ENCODE peak calls at places on chromosomes 11 and 22, in five cellular contexts. I, C, A, L and V are unnamed samples.

GRCh38 chr22:20750461-20751184 is 23.3 kb upstream of the SERPIND1 start:
- DNase-seq in C (peak), I (peak), A (peak), L (no peak), V (peak)

GRCh38 chr11:66547662-66548009 is 933 bp downstream of the ACTN3 start:
- DNase-seq in A (no peak), C (no peak), I (no peak), L (no peak), V (no peak)

GRCh38 chr11:111347723-111348115 is 31.4 kb downstream of the POU2AF1 start:
- DNase-seq in C (no peak), I (peak), A (peak), L (no peak), V (peak)

GRCh38 chr11:114081641-114082414 is 22.3 kb downstream of the ZBTB16 start:
- DNase-seq in C (no peak), I (no peak), L (no peak), A (no peak), V (no peak)

GRCh38 chr11:11976476-11977187 is 31.8 kb downstream of the DKK3 start:
- DNase-seq in I (no peak), C (no peak), L (no peak), A (peak), V (no peak)

GRCh38 chr22:36244522-36245391 is 5.4 kb upstream of the APOL2 start:
- DNase-seq in L (no peak), C (no peak), I (no peak), A (no peak), V (no peak)

GRCh38 chr11:11519184-11519583 is 102.6 kb downstream of the GALNT18 start:
- DNase-seq in L (no peak), A (no peak), I (no peak), C (no peak), V (no peak)

GRCh38 chr11:46351148-46351547 is 3.9 kb downstream of the DGKZ start:
- DNase-seq in A (no peak), L (no peak), I (no peak), C (no peak), V (no peak)

GRCh38 chr22:46902436-46902835 is 140.0 kb downstream of the TBC1D22A start:
- DNase-seq in A (no peak), C (no peak), I (no peak), L (no peak), V (no peak)

GRCh38 chr11:101346591-101346990 is 217.0 kb upstream of the PGR start:
- DNase-seq in L (no peak), C (no peak), A (peak), I (peak), V (no peak)

GRCh38 chr22:39556970-39557811 is 13.4 kb upstream of the CACNA1I start:
- DNase-seq in A (no peak), C (peak), I (no peak), L (no peak), V (peak)

GRCh38 chr22:39558950-39559349 is 11.6 kb upstream of the CACNA1I start:
- DNase-seq in A (no peak), C (no peak), I (no peak), L (no peak), V (no peak)

GRCh38 chr22:39559456-39560105 is 11.0 kb upstream of the CACNA1I start:
- DNase-seq in L (no peak), A (peak), C (peak), I (no peak), V (no peak)

GRCh38 chr22:39560127-39560526 is 10.4 kb upstream of the CACNA1I start:
- DNase-seq in C (no peak), L (no peak), I (no peak), A (no peak), V (no peak)

GRCh38 chr22:39558254-39558727 is 12.3 kb upstream of the CACNA1I start:
- DNase-seq in L (no peak), A (no peak), I (no peak), C (no peak), V (no peak)
- TF ChIP-seq EZH2 in L (no peak), A (no peak), I (no peak), C (no peak), V (peak)

GRCh38 chr11:6259638-6260019 is at the start of gene CCKBR:
- DNase-seq in I (no peak), A (no peak), L (no peak), C (no peak), V (peak)

GRCh38 chr11:6263664-6264063 is 4.0 kb downstream of the CCKBR start:
- DNase-seq in L (no peak), C (no peak), A (no peak), I (no peak), V (no peak)

GRCh38 chr11:6258571-6258998 is 1.1 kb upstream of the CCKBR start:
- DNase-seq in C (no peak), L (no peak), A (no peak), I (no peak), V (peak)

GRCh38 chr11:6258141-6258540 is 1.5 kb upstream of the CCKBR start:
- DNase-seq in A (no peak), C (no peak), I (no peak), L (no peak), V (no peak)

DNA sequence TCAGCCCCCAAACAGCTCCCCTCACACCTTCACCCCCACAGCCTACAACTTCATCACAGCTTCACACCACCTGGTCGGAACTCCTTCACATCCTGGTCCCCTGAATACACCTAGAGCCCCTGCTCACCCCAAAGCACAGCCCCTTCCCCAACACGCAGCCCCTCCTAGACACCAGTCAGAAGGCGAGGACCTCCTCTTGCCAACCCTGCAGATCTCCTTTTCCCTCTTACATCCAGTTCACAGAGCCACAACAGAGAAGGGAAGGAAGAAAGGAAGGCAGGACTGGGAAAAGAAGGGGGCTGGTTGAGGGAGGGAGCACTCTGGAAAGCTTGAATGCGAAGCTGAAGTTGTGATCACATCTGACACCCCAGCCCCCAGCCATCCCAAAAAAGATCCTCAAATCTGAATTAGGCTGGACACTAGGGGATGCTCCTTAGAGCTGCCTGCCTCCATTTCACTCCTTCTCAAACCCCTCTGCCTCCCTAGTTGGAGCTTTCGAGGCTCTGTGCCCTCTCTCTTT is 629 bp downstream of the CCKBR start:
- DNase-seq in L (no peak), I (no peak), C (no peak), A (no peak), V (no peak)
- TF ChIP-seq EZH2 in L (no peak), I (peak), C (no peak), A (no peak), V (no peak)

GRCh38 chr11:61826930-61827572 is 1.0 kb upstream of the FADS2 start:
- DNase-seq in C (no peak), L (no peak), I (no peak), A (no peak), V (no peak)

GRCh38 chr11:61828629-61829407 is 718 bp downstream of the FADS2 start:
- DNase-seq in L (no peak), I (peak), C (no peak), A (peak), V (peak)

GRCh38 chr11:61829806-61830205 is 1.7 kb downstream of the FADS2 start:
- DNase-seq in C (no peak), I (no peak), L (no peak), A (no peak), V (no peak)

GRCh38 chr11:61828379-61828628 is 204 bp downstream of the FADS2 start:
- DNase-seq in I (no peak), L (no peak), C (no peak), A (no peak), V (no peak)

GRCh38 chr11:61827573-61828378 is at the start of gene FADS2:
- DNase-seq in I (peak), A (peak), C (no peak), L (peak), V (peak)
- TF ChIP-seq EZH2 in I (no peak), A (no peak), C (no peak), L (no peak), V (no peak)

GRCh38 chr22:49363526-49364230 is 464.0 kb downstream of the BRD1 start:
- DNase-seq in C (no peak), L (no peak), I (no peak), A (no peak), V (no peak)
- TF ChIP-seq EZH2 in C (no peak), L (no peak), I (no peak), A (no peak), V (no peak)